ENCODE peak calls at places on chromosome 20, in eight cellular contexts. One of them, this sample, is unnamed.

GRCh38 chr20:36308986-36309385 is 2.8 kb downstream of the DLGAP4 start:
- DNase-seq in left kidney: no peak
- DNase-seq in GM04503: no peak
- DNase-seq in Peyer's patch: no peak
- DNase-seq in HuH-7.5: no peak
- DNase-seq in HFFc6: no peak
- DNase-seq in stimulated activated CD8-positive, alpha-beta memory T cell treated with anti-CD3 and anti-CD28 coated beads, Interleukin-15, amount 100 ng/mL, for 24 hours: no peak
- DNase-seq in stimulated activated CD4-positive, alpha-beta T cell treated with anti-CD3 and anti-CD28 coated beads, Interleukin-12 subunit alpha, Interleukin-12 subunit beta, amount 100 ng/mL, for 4 hours: no peak
- DNase-seq in this sample: no peak

GRCh38 chr20:63107449-63108200 is 100.9 kb upstream of the BHLHE23 start:
- DNase-seq in Peyer's patch: no peak
- DNase-seq in stimulated activated CD8-positive, alpha-beta memory T cell treated with anti-CD3 and anti-CD28 coated beads, Interleukin-15, amount 100 ng/mL, for 24 hours: no peak
- DNase-seq in stimulated activated CD4-positive, alpha-beta T cell treated with anti-CD3 and anti-CD28 coated beads, Interleukin-12 subunit alpha, Interleukin-12 subunit beta, amount 100 ng/mL, for 4 hours: no peak
- DNase-seq in GM04503: no peak
- DNase-seq in HFFc6: no peak
- DNase-seq in HuH-7.5: no peak
- DNase-seq in left kidney: no peak
- DNase-seq in this sample: no peak

GRCh38 chr20:36717657-36718056 is 28.2 kb downstream of the NDRG3 start:
- DNase-seq in Peyer's patch: no peak
- DNase-seq in HuH-7.5: no peak
- DNase-seq in stimulated activated CD4-positive, alpha-beta T cell treated with anti-CD3 and anti-CD28 coated beads, Interleukin-12 subunit alpha, Interleukin-12 subunit beta, amount 100 ng/mL, for 4 hours: no peak
- DNase-seq in GM04503: no peak
- DNase-seq in stimulated activated CD8-positive, alpha-beta memory T cell treated with anti-CD3 and anti-CD28 coated beads, Interleukin-15, amount 100 ng/mL, for 24 hours: no peak
- DNase-seq in left kidney: no peak
- DNase-seq in HFFc6: peak; percentile 2
- DNase-seq in this sample: no peak

GRCh38 chr20:32909896-32910571 is 51.3 kb downstream of the EFCAB8 start:
- DNase-seq in stimulated activated CD8-positive, alpha-beta memory T cell treated with anti-CD3 and anti-CD28 coated beads, Interleukin-15, amount 100 ng/mL, for 24 hours: no peak
- DNase-seq in HuH-7.5: no peak
- DNase-seq in Peyer's patch: no peak
- DNase-seq in GM04503: no peak
- DNase-seq in stimulated activated CD4-positive, alpha-beta T cell treated with anti-CD3 and anti-CD28 coated beads, Interleukin-12 subunit alpha, Interleukin-12 subunit beta, amount 100 ng/mL, for 4 hours: no peak
- DNase-seq in HFFc6: no peak
- DNase-seq in left kidney: no peak
- DNase-seq in this sample: no peak

GRCh38 chr20:1883986-1884385 is 11.2 kb upstream of the SIRPA start:
- DNase-seq in left kidney: no peak
- DNase-seq in HuH-7.5: no peak
- DNase-seq in Peyer's patch: no peak
- DNase-seq in stimulated activated CD8-positive, alpha-beta memory T cell treated with anti-CD3 and anti-CD28 coated beads, Interleukin-15, amount 100 ng/mL, for 24 hours: no peak
- DNase-seq in HFFc6: no peak
- DNase-seq in stimulated activated CD4-positive, alpha-beta T cell treated with anti-CD3 and anti-CD28 coated beads, Interleukin-12 subunit alpha, Interleukin-12 subunit beta, amount 100 ng/mL, for 4 hours: no peak
- DNase-seq in GM04503: no peak
- DNase-seq in this sample: no peak

GRCh38 chr20:57436223-57436545 is 45.0 kb downstream of the RBM38 start:
- DNase-seq in HFFc6: no peak
- DNase-seq in Peyer's patch: no peak
- DNase-seq in HuH-7.5: no peak
- DNase-seq in stimulated activated CD8-positive, alpha-beta memory T cell treated with anti-CD3 and anti-CD28 coated beads, Interleukin-15, amount 100 ng/mL, for 24 hours: no peak
- DNase-seq in left kidney: no peak
- DNase-seq in stimulated activated CD4-positive, alpha-beta T cell treated with anti-CD3 and anti-CD28 coated beads, Interleukin-12 subunit alpha, Interleukin-12 subunit beta, amount 100 ng/mL, for 4 hours: no peak
- DNase-seq in GM04503: no peak
- DNase-seq in this sample: no peak

GRCh38 chr20:719816-720215 is 44.2 kb upstream of the SCRT2 start:
- DNase-seq in HuH-7.5: no peak
- DNase-seq in GM04503: no peak
- DNase-seq in HFFc6: no peak
- DNase-seq in Peyer's patch: no peak
- DNase-seq in left kidney: peak; percentile 21
- DNase-seq in stimulated activated CD8-positive, alpha-beta memory T cell treated with anti-CD3 and anti-CD28 coated beads, Interleukin-15, amount 100 ng/mL, for 24 hours: no peak
- DNase-seq in stimulated activated CD4-positive, alpha-beta T cell treated with anti-CD3 and anti-CD28 coated beads, Interleukin-12 subunit alpha, Interleukin-12 subunit beta, amount 100 ng/mL, for 4 hours: no peak
- DNase-seq in this sample: no peak

GRCh38 chr20:4546786-4547185 is 174.9 kb upstream of the PRND start:
- DNase-seq in GM04503: peak; percentile 68
- DNase-seq in Peyer's patch: no peak
- DNase-seq in left kidney: no peak
- DNase-seq in stimulated activated CD8-positive, alpha-beta memory T cell treated with anti-CD3 and anti-CD28 coated beads, Interleukin-15, amount 100 ng/mL, for 24 hours: no peak
- DNase-seq in stimulated activated CD4-positive, alpha-beta T cell treated with anti-CD3 and anti-CD28 coated beads, Interleukin-12 subunit alpha, Interleukin-12 subunit beta, amount 100 ng/mL, for 4 hours: no peak
- DNase-seq in HFFc6: peak; percentile 94
- DNase-seq in HuH-7.5: no peak
- DNase-seq in this sample: no peak

GRCh38 chr20:50464725-50465650 is 45.2 kb upstream of the PTPN1 start:
- DNase-seq in HuH-7.5: no peak
- DNase-seq in left kidney: no peak
- DNase-seq in stimulated activated CD4-positive, alpha-beta T cell treated with anti-CD3 and anti-CD28 coated beads, Interleukin-12 subunit alpha, Interleukin-12 subunit beta, amount 100 ng/mL, for 4 hours: no peak
- DNase-seq in stimulated activated CD8-positive, alpha-beta memory T cell treated with anti-CD3 and anti-CD28 coated beads, Interleukin-15, amount 100 ng/mL, for 24 hours: no peak
- DNase-seq in GM04503: no peak
- DNase-seq in Peyer's patch: no peak
- DNase-seq in HFFc6: no peak
- DNase-seq in this sample: no peak

GRCh38 chr20:45905505-45906079 is 6.4 kb downstream of the PLTP start:
- DNase-seq in stimulated activated CD4-positive, alpha-beta T cell treated with anti-CD3 and anti-CD28 coated beads, Interleukin-12 subunit alpha, Interleukin-12 subunit beta, amount 100 ng/mL, for 4 hours: no peak
- DNase-seq in stimulated activated CD8-positive, alpha-beta memory T cell treated with anti-CD3 and anti-CD28 coated beads, Interleukin-15, amount 100 ng/mL, for 24 hours: no peak
- DNase-seq in Peyer's patch: no peak
- DNase-seq in HuH-7.5: no peak
- DNase-seq in HFFc6: peak; percentile 94
- DNase-seq in GM04503: no peak
- DNase-seq in left kidney: no peak
- DNase-seq in this sample: no peak

GRCh38 chr20:4811661-4812181 is 90.0 kb downstream of the PRND start:
- DNase-seq in stimulated activated CD8-positive, alpha-beta memory T cell treated with anti-CD3 and anti-CD28 coated beads, Interleukin-15, amount 100 ng/mL, for 24 hours: no peak
- DNase-seq in HFFc6: no peak
- DNase-seq in Peyer's patch: peak; percentile 91
- DNase-seq in left kidney: no peak
- DNase-seq in stimulated activated CD4-positive, alpha-beta T cell treated with anti-CD3 and anti-CD28 coated beads, Interleukin-12 subunit alpha, Interleukin-12 subunit beta, amount 100 ng/mL, for 4 hours: no peak
- DNase-seq in GM04503: no peak
- DNase-seq in HuH-7.5: no peak
- DNase-seq in this sample: peak; percentile 62

GRCh38 chr20:37193226-37193625 is 13.9 kb upstream of the MROH8 start:
- DNase-seq in left kidney: no peak
- DNase-seq in GM04503: no peak
- DNase-seq in Peyer's patch: no peak
- DNase-seq in stimulated activated CD8-positive, alpha-beta memory T cell treated with anti-CD3 and anti-CD28 coated beads, Interleukin-15, amount 100 ng/mL, for 24 hours: no peak
- DNase-seq in HuH-7.5: no peak
- DNase-seq in HFFc6: no peak
- DNase-seq in stimulated activated CD4-positive, alpha-beta T cell treated with anti-CD3 and anti-CD28 coated beads, Interleukin-12 subunit alpha, Interleukin-12 subunit beta, amount 100 ng/mL, for 4 hours: no peak
- DNase-seq in this sample: no peak

GRCh38 chr20:11499235-11499634 is 418.5 kb upstream of the BTBD3 start:
- DNase-seq in stimulated activated CD4-positive, alpha-beta T cell treated with anti-CD3 and anti-CD28 coated beads, Interleukin-12 subunit alpha, Interleukin-12 subunit beta, amount 100 ng/mL, for 4 hours: no peak
- DNase-seq in Peyer's patch: no peak
- DNase-seq in GM04503: no peak
- DNase-seq in HuH-7.5: no peak
- DNase-seq in stimulated activated CD8-positive, alpha-beta memory T cell treated with anti-CD3 and anti-CD28 coated beads, Interleukin-15, amount 100 ng/mL, for 24 hours: no peak
- DNase-seq in HFFc6: no peak
- DNase-seq in left kidney: no peak
- DNase-seq in this sample: no peak

GRCh38 chr20:10985536-10985935 is 311.7 kb upstream of the JAG1 start:
- DNase-seq in HuH-7.5: no peak
- DNase-seq in GM04503: no peak
- DNase-seq in left kidney: no peak
- DNase-seq in HFFc6: no peak
- DNase-seq in Peyer's patch: no peak
- DNase-seq in stimulated activated CD4-positive, alpha-beta T cell treated with anti-CD3 and anti-CD28 coated beads, Interleukin-12 subunit alpha, Interleukin-12 subunit beta, amount 100 ng/mL, for 4 hours: no peak
- DNase-seq in stimulated activated CD8-positive, alpha-beta memory T cell treated with anti-CD3 and anti-CD28 coated beads, Interleukin-15, amount 100 ng/mL, for 24 hours: no peak
- DNase-seq in this sample: no peak

GRCh38 chr20:46235086-46235485 is 73.2 kb downstream of the CDH22 start:
- DNase-seq in left kidney: no peak
- DNase-seq in HFFc6: no peak
- DNase-seq in stimulated activated CD8-positive, alpha-beta memory T cell treated with anti-CD3 and anti-CD28 coated beads, Interleukin-15, amount 100 ng/mL, for 24 hours: no peak
- DNase-seq in HuH-7.5: no peak
- DNase-seq in stimulated activated CD4-positive, alpha-beta T cell treated with anti-CD3 and anti-CD28 coated beads, Interleukin-12 subunit alpha, Interleukin-12 subunit beta, amount 100 ng/mL, for 4 hours: no peak
- DNase-seq in Peyer's patch: no peak
- DNase-seq in GM04503: no peak
- DNase-seq in this sample: no peak

GRCh38 chr20:40192083-40192482 is 497.0 kb downstream of the MAFB start:
- DNase-seq in HFFc6: no peak
- DNase-seq in GM04503: no peak
- DNase-seq in left kidney: no peak
- DNase-seq in stimulated activated CD4-positive, alpha-beta T cell treated with anti-CD3 and anti-CD28 coated beads, Interleukin-12 subunit alpha, Interleukin-12 subunit beta, amount 100 ng/mL, for 4 hours: no peak
- DNase-seq in HuH-7.5: no peak
- DNase-seq in Peyer's patch: no peak
- DNase-seq in stimulated activated CD8-positive, alpha-beta memory T cell treated with anti-CD3 and anti-CD28 coated beads, Interleukin-15, amount 100 ng/mL, for 24 hours: no peak
- DNase-seq in this sample: no peak

GRCh38 chr20:58366016-58366415 is 23.0 kb upstream of the VAPB start:
- DNase-seq in Peyer's patch: no peak
- DNase-seq in HuH-7.5: no peak
- DNase-seq in left kidney: peak; percentile 86
- DNase-seq in GM04503: no peak
- DNase-seq in HFFc6: no peak
- DNase-seq in stimulated activated CD4-positive, alpha-beta T cell treated with anti-CD3 and anti-CD28 coated beads, Interleukin-12 subunit alpha, Interleukin-12 subunit beta, amount 100 ng/mL, for 4 hours: no peak
- DNase-seq in stimulated activated CD8-positive, alpha-beta memory T cell treated with anti-CD3 and anti-CD28 coated beads, Interleukin-15, amount 100 ng/mL, for 24 hours: no peak
- DNase-seq in this sample: no peak

This sample was measured in left colon.